ENCODE peak calls at places on chromosomes 3 and 15, in five cellular contexts. S is HepG2, J is HCT116, B is K562, M is GM12878. C is an unnamed sample.

GRCh38 chr15:49370782-49371181 is 52.3 kb upstream of the FGF7 start:
- DNase-seq in M (no peak), B (no peak), S (no peak), J (peak; percentile 13), C (no peak)

GRCh38 chr15:48781002-48781401 is 29.9 kb downstream of the CEP152 start:
- DNase-seq in B (no peak), J (no peak), M (no peak), S (no peak), C (no peak)

GRCh38 chr3:44913868-44914468 is 39.6 kb downstream of the TGM4 start:
- DNase-seq in J (peak; percentile 40), M (no peak), S (peak; percentile 60), B (peak; percentile 82), C (peak; percentile 85)

GRCh38 chr3:13828501-13828900 is 51.4 kb downstream of the WNT7A start:
- DNase-seq in S (no peak), M (no peak), J (no peak), B (no peak), C (no peak)

GRCh38 chr3:53890726-53891499 is 746 bp downstream of the SELENOK start:
- DNase-seq in M (no peak), S (peak; percentile 44), B (no peak), J (peak; percentile 41), C (no peak)

GRCh38 chr3:176766862-176767261 is 430.4 kb downstream of the TBL1XR1 start:
- DNase-seq in M (no peak), B (no peak), J (no peak), S (no peak), C (no peak)

GRCh38 chr3:157423337-157423736 is 13.3 kb upstream of the PTX3 start:
- DNase-seq in M (no peak), J (no peak), B (no peak), S (no peak), C (no peak)

GRCh38 chr15:91338763-91339162 is 238.7 kb downstream of the SV2B start:
- DNase-seq in S (no peak), B (no peak), J (no peak), M (no peak), C (peak; percentile 54)

GRCh38 chr3:49813497-49814174 is at the start of gene UBA7:
- DNase-seq in J (no peak), M (no peak), B (no peak), S (peak; percentile 74), C (no peak)

GRCh38 chr3:172104471-172105072 is 65.2 kb downstream of the FNDC3B start:
- DNase-seq in J (no peak), M (no peak), B (no peak), S (no peak), C (no peak)

GRCh38 chr3:183817639-183818038 is 7.7 kb downstream of the MAP6D1 start:
- DNase-seq in M (no peak), S (no peak), B (no peak), J (no peak), C (no peak)

GRCh38 chr3:63089735-63090134 is 188.4 kb upstream of the SYNPR start:
- DNase-seq in S (no peak), J (no peak), B (no peak), M (no peak), C (no peak)

GRCh38 chr3:185508330-185508729 is 9.5 kb upstream of the TMEM41A start:
- DNase-seq in S (no peak), B (no peak), M (no peak), J (no peak), C (no peak)

GRCh38 chr3:52495777-52496602 is 852 bp downstream of the STAB1 start:
- DNase-seq in M (no peak), J (no peak), B (no peak), S (peak; percentile 30), C (no peak)

GRCh38 chr3:194577985-194578905 is 55.0 kb downstream of the TMEM44 start:
- DNase-seq in M (no peak), B (peak; percentile 28), J (peak; percentile 82), S (peak; percentile 48), C (no peak)

GRCh38 chr3:105584351-105584790 is 217.7 kb downstream of the ALCAM start:
- DNase-seq in B (no peak), S (no peak), M (no peak), J (no peak), C (no peak)

GRCh38 chr3:184050217-184050847 is 2.5 kb upstream of the HTR3C start:
- DNase-seq in J (no peak), S (no peak), B (no peak), M (no peak), C (no peak)

GRCh38 chr3:194348354-194348753 is 2.8 kb downstream of the CPN2 start:
- DNase-seq in M (no peak), J (no peak), S (no peak), B (no peak), C (no peak)

GRCh38 chr15:47437492-47437891 is 279.8 kb upstream of the SEMA6D start:
- DNase-seq in B (no peak), J (no peak), M (no peak), S (no peak), C (no peak)

GRCh38 chr3:174495928-174496327 is 363.2 kb upstream of the NAALADL2 start:
- DNase-seq in S (no peak), B (no peak), M (no peak), J (no peak), C (no peak)

GRCh38 chr3:48301814-48302194 is 31.7 kb downstream of the SPINK8 start:
- DNase-seq in J (peak; percentile 16), S (peak; percentile 21), B (peak; percentile 18), M (no peak), C (no peak)

GRCh38 chr15:80768158-80768557 is 11.0 kb upstream of the CEMIP start:
- DNase-seq in M (no peak), J (no peak), S (no peak), B (no peak), C (no peak)

GRCh38 chr3:102712896-102713295 is 278.1 kb downstream of the ZPLD1 start:
- DNase-seq in J (no peak), B (no peak), M (no peak), S (no peak), C (no peak)

GRCh38 chr3:38558864-38559263 is 62.7 kb downstream of the EXOG start:
- DNase-seq in S (no peak), B (no peak), J (no peak), M (no peak), C (no peak)

GRCh38 chr3:187262360-187262759 is 29.2 kb downstream of the MASP1 start:
- DNase-seq in M (no peak), J (no peak), S (no peak), B (no peak), C (no peak)

GRCh38 chr3:100994187-100994586 is 966 bp upstream of the ABI3BP start:
- DNase-seq in S (no peak), M (no peak), J (no peak), B (no peak), C (no peak)

GRCh38 chr3:100994809-100995208 is 1.6 kb upstream of the ABI3BP start:
- DNase-seq in M (no peak), S (no peak), B (no peak), J (no peak), C (no peak)

GRCh38 chr3:100993309-100993708 is at the start of gene ABI3BP:
- DNase-seq in J (peak; percentile 29), M (no peak), S (no peak), B (no peak), C (no peak)

GRCh38 chr3:100988080-100988479 is 5.1 kb downstream of the ABI3BP start:
- DNase-seq in B (no peak), J (no peak), S (no peak), M (no peak), C (no peak)

GRCh38 chr3:100992086-100993033 is 861 bp downstream of the ABI3BP start:
- DNase-seq in S (no peak), M (no peak), B (no peak), J (no peak), C (no peak)
- H2AFZ ChIP-seq in S (no peak overlapping the region), M (no peak overlapping the region), B (no peak overlapping the region), J (peak overlapping the region; percentile 44), C (peak overlapping the region; percentile 84)

GRCh38 chr3:133125802-133126201 is 87.6 kb downstream of the TMEM108 start:
- DNase-seq in S (no peak), B (no peak), M (no peak), J (no peak), C (no peak)
- TF ChIP-seq ATF3 in S (no peak), B (no peak), M (no peak), J (no peak), C (no peak)

GRCh38 chr3:155391104-155391503 is 97.6 kb upstream of the STRIT1 start:
- DNase-seq in B (no peak), J (no peak), S (no peak), M (no peak), C (no peak)
- H2AFZ ChIP-seq in B (no peak overlapping the region), J (no peak overlapping the region), S (no peak overlapping the region), M (no peak overlapping the region), C (no peak overlapping the region)

DNA sequence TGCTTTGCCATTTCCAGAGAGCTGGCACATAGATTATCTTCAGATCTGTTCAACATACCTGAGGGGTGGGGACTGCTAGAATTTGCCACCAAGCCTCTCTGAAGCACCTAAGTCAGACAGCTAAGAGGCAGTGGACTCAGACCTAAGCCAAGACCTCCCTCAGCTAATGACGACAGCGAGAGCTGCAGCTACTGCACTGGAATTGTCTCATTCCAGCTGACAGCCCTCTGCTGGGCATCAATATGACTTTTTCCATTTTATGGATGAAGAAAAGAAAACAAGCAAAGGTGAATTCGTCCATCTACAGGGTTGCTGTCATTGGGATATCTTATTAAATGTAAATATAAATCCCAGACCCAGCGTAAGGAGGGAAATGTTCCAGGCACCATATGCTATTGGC is 85.3 kb upstream of the LRTM1 start:
- DNase-seq in J (no peak), B (no peak), M (no peak), S (no peak), C (no peak)
- TF ChIP-seq ATF3 in J (no peak), B (no peak), M (no peak), S (no peak), C (no peak)

GRCh38 chr3:42501321-42501680 is 1.1 kb upstream of the VIPR1 start:
- DNase-seq in S (no peak), B (no peak), J (no peak), M (no peak), C (no peak)
- H2AFZ ChIP-seq in S (no peak overlapping the region), B (no peak overlapping the region), J (no peak overlapping the region), M (peak overlapping the region; percentile 94), C (peak overlapping the region; percentile 93)

GRCh38 chr3:16392733-16393132 is 120.8 kb downstream of the RFTN1 start:
- DNase-seq in S (no peak), M (no peak), B (no peak), J (no peak), C (no peak)
- TF ChIP-seq ATF3 in S (no peak), M (no peak), B (no peak), J (no peak), C (no peak)

GRCh38 chr15:58947179-58947578 is 13.7 kb upstream of the SLTM start:
- DNase-seq in M (no peak), S (no peak), B (no peak), J (no peak), C (no peak)

GRCh38 chr15:58952751-58953150 is 19.3 kb upstream of the SLTM start:
- DNase-seq in B (no peak), M (no peak), J (no peak), S (no peak), C (no peak)

GRCh38 chr15:58957101-58957973 is 23.9 kb upstream of the SLTM start:
- DNase-seq in S (peak; percentile 69), B (peak; percentile 57), J (peak; percentile 81), M (no peak), C (peak; percentile 71)

GRCh38 chr15:58951388-58952060 is 18.0 kb upstream of the SLTM start:
- DNase-seq in B (no peak), S (no peak), M (no peak), J (peak; percentile 24), C (no peak)
- H2AFZ ChIP-seq in B (no peak overlapping the region), S (no peak overlapping the region), M (no peak overlapping the region), J (peak overlapping the region; percentile 91), C (no peak overlapping the region)

GRCh38 chr15:65423150-65423976 is 616 bp upstream of the IGDCC4 start:
- DNase-seq in M (no peak), S (no peak), J (no peak), B (peak; percentile 42), C (peak; percentile 64)
- TF ChIP-seq ATF3 in M (no peak), S (no peak), J (no peak), B (no peak), C (no peak)

C was measured in H1.